ENCODE peak calls at places on chromosomes 12 and 14, in nine cellular contexts. H, M, V, T, A, K, X, W and F are unnamed samples.

GRCh38 chr12:15131462-15131861 is 89.8 kb downstream of the RERG start:
- DNase-seq in H (no peak), T (no peak), V (no peak), W (no peak), X (no peak), A (no peak), M (no peak), K (no peak), F (no peak)

GRCh38 chr12:96501139-96501741 is 11.9 kb downstream of the CFAP54 start:
- DNase-seq in V (peak; percentile 46), K (peak; percentile 45), X (no peak), M (peak; percentile 70), H (peak; percentile 47), A (peak; percentile 82), W (no peak), T (peak; percentile 56), F (no peak)

GRCh38 chr12:52157566-52158150 is 34.2 kb downstream of the KRT80 start:
- DNase-seq in X (no peak), A (no peak), M (no peak), T (no peak), V (no peak), K (no peak), H (no peak), W (no peak), F (no peak)

GRCh38 chr14:61929651-61930050 is 167.4 kb downstream of the SNAPC1 start:
- DNase-seq in X (no peak), A (no peak), V (no peak), K (no peak), H (no peak), M (no peak), W (no peak), T (no peak), F (no peak)

GRCh38 chr14:59251811-59252771 is 63.6 kb downstream of the DAAM1 start:
- DNase-seq in T (no peak), M (no peak), K (peak; percentile 33), H (no peak), W (no peak), A (no peak), V (no peak), X (no peak), F (no peak)

GRCh38 chr12:84058136-84058535 is 854.5 kb downstream of the SLC6A15 start:
- DNase-seq in W (no peak), V (no peak), T (no peak), A (no peak), H (no peak), M (no peak), K (no peak), X (no peak), F (peak; percentile 46)

GRCh38 chr12:132143328-132144071 is 619 bp downstream of the DDX51 start:
- DNase-seq in K (peak; percentile 35), X (no peak), W (no peak), H (no peak), T (no peak), A (peak; percentile 88), M (no peak), V (no peak), F (no peak)

GRCh38 chr12:597926-598568 is 65.2 kb downstream of the NINJ2 start:
- DNase-seq in A (no peak), H (no peak), W (no peak), X (no peak), K (no peak), T (no peak), M (no peak), V (no peak), F (peak; percentile 33)

GRCh38 chr12:77521458-77522115 is 309.1 kb upstream of the NAV3 start:
- DNase-seq in X (no peak), V (no peak), A (no peak), W (no peak), T (no peak), K (no peak), H (no peak), M (no peak), F (no peak)

GRCh38 chr12:85489194-85489593 is 209.2 kb downstream of the ALX1 start:
- DNase-seq in A (no peak), M (no peak), H (no peak), V (no peak), T (no peak), X (no peak), W (no peak), K (no peak), F (no peak)

GRCh38 chr12:52776435-52776834 is 710 bp downstream of the KRT76 start:
- DNase-seq in A (no peak), T (no peak), W (no peak), H (no peak), X (no peak), V (no peak), K (no peak), M (no peak), F (no peak)

GRCh38 chr12:46089414-46090162 is 99.2 kb upstream of the SCAF11 start:
- DNase-seq in W (no peak), A (no peak), X (no peak), V (no peak), K (no peak), T (no peak), H (no peak), M (no peak), F (no peak)

GRCh38 chr12:102480401-102480800 is at the start of gene IGF1:
- DNase-seq in H (peak; percentile 65), M (no peak), K (peak; percentile 12), T (no peak), W (no peak), A (no peak), V (no peak), X (no peak), F (no peak)

GRCh38 chr12:29155079-29155478 is 6.0 kb downstream of the FAR2 start:
- DNase-seq in V (no peak), M (no peak), K (no peak), T (no peak), X (no peak), W (no peak), H (peak; percentile 28), A (no peak), F (no peak)

GRCh38 chr12:125586441-125586840 is 521.2 kb downstream of the AACS start:
- DNase-seq in W (no peak), K (no peak), A (no peak), V (no peak), H (no peak), M (no peak), T (no peak), X (peak; percentile 24), F (no peak)

GRCh38 chr12:57526477-57527126 is 4.0 kb downstream of the MBD6 start:
- DNase-seq in K (no peak), T (no peak), W (no peak), A (no peak), X (no peak), H (no peak), V (no peak), M (no peak), F (no peak)

GRCh38 chr14:99687284-99688209 is 3.4 kb downstream of the CYP46A1 start:
- DNase-seq in X (no peak), W (no peak), A (no peak), H (no peak), K (peak; percentile 82), T (no peak), M (peak; percentile 15), V (no peak), F (peak; percentile 57)

GRCh38 chr14:99685061-99685995 is 1.2 kb downstream of the CYP46A1 start:
- DNase-seq in T (no peak), V (peak; percentile 3), M (no peak), A (no peak), K (no peak), W (no peak), X (no peak), H (no peak), F (peak; percentile 49)

GRCh38 chr14:99688629-99689028 is 4.5 kb downstream of the CYP46A1 start:
- DNase-seq in T (no peak), K (no peak), H (no peak), X (no peak), A (no peak), V (no peak), M (no peak), W (no peak), F (peak; percentile 52)

GRCh38 chr14:99688210-99688581 is 4.1 kb downstream of the CYP46A1 start:
- DNase-seq in X (no peak), H (no peak), M (no peak), W (no peak), T (no peak), V (no peak), A (no peak), K (no peak), F (peak; percentile 47)

GRCh38 chr14:99686557-99687283 is 2.6 kb downstream of the CYP46A1 start:
- DNase-seq in H (no peak), T (no peak), K (no peak), V (no peak), A (no peak), X (no peak), M (no peak), W (no peak), F (peak; percentile 56)
- H3K4me1 ChIP-seq in H (peaks cover 19% of the 10 kb centered on the region), T (peaks cover 14% of the 10 kb centered on the region), K (peaks cover 11% of the 10 kb centered on the region), V (peaks cover 11% of the 10 kb centered on the region), A (peaks cover 18% of the 10 kb centered on the region), X (peaks cover 19% of the 10 kb centered on the region), M (peaks cover 4% of the 10 kb centered on the region), W (peaks cover 8% of the 10 kb centered on the region), F (peaks cover 16% of the 10 kb centered on the region)

DNA sequence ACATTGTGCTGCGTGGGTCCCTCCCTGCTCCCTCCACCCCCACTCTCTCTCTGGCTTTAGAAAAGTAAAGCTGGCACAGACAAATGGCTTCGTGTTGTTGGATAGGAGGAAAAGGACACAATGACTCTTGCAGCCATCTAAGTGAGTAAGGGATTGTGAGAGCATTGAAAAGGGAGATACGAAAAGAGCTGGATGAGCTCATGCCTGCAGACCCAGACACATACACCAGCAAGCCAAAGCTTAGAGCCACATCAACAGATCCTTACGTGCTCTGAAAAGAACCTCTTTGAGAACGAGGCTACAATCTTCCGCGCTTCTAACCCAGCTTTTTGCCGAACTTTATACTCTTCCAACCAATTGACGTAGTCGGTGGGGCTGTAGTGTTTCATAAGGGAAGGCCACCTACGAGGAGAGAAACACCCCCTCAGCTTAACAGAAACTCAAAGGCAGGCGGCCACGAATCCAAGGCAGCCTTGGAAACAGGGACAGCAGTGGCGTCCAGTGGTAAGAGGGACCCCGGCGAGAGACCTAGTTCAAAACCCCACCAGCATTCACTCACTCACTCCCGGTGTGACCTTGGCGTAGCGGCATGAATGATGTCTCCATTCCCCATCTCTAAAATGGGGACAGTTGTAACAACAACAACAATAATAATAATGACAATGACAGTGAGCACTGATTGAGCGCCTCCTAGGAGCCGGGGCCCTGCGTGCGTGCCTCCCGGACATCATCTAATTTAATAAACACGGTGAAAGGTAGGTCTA is 1.1 kb downstream of the FBXO21 start:
- DNase-seq in T (no peak), V (no peak), M (no peak), A (no peak), W (no peak), X (no peak), K (peak; percentile 29), H (no peak), F (no peak)
- TF ChIP-seq POLR2AphosphoS5 in T (no peak), V (no peak), M (no peak), A (no peak), W (no peak), X (no peak), K (peak; percentile 25), H (no peak), F (no peak)

GRCh38 chr14:22483863-22484593 is 105.0 kb downstream of the DAD1 start:
- DNase-seq in M (no peak), X (no peak), V (no peak), A (no peak), H (no peak), W (no peak), K (no peak), T (no peak), F (no peak)
- H3K27ac ChIP-seq in M (no peak overlapping the region), X (no peak overlapping the region), V (peak overlapping the region; percentile 17), A (peak overlapping the region; percentile 50), H (no peak overlapping the region), W (no peak overlapping the region), K (no peak overlapping the region), T (peak overlapping the region; percentile 19), F (no peak overlapping the region)

GRCh38 chr14:70704960-70705359 is 63.2 kb downstream of the TTC9 start:
- DNase-seq in V (no peak), W (no peak), K (no peak), X (no peak), A (no peak), M (no peak), H (no peak), T (no peak), F (no peak)
- H3K4me1 ChIP-seq in V (no peaks in the 10 kb centered on the region), W (peaks cover 28% of the 10 kb centered on the region), K (peaks cover 40% of the 10 kb centered on the region), X (no peaks in the 10 kb centered on the region), A (peaks cover 3% of the 10 kb centered on the region), M (peaks cover 10% of the 10 kb centered on the region), H (no peaks in the 10 kb centered on the region), T (no peaks in the 10 kb centered on the region), F (no peaks in the 10 kb centered on the region)